ENCODE peak calls at places on chromosomes 7 and 10, in seven cellular contexts. One of them, this sample, is unnamed.

GRCh38 chr7:114921636-114922150 is at the start of gene MDFIC:
- DNase-seq in Panc1: no peak
- DNase-seq in sigmoid colon: no peak
- DNase-seq in mammary epithelial cell: no peak
- DNase-seq in GM12865: peak; percentile 81
- DNase-seq in breast epithelium: no peak
- DNase-seq in lower lobe of right lung: peak; percentile 43
- DNase-seq in this sample: no peak

GRCh38 chr10:60441515-60441914 is 51.8 kb upstream of the ANK3 start:
- DNase-seq in breast epithelium: no peak
- DNase-seq in lower lobe of right lung: no peak
- DNase-seq in Panc1: no peak
- DNase-seq in sigmoid colon: no peak
- DNase-seq in mammary epithelial cell: no peak
- DNase-seq in GM12865: peak; percentile 16
- DNase-seq in this sample: no peak

GRCh38 chr7:41912851-41913580 is 210.1 kb upstream of the INHBA start:
- DNase-seq in mammary epithelial cell: peak; percentile 46
- DNase-seq in lower lobe of right lung: no peak
- DNase-seq in sigmoid colon: no peak
- DNase-seq in GM12865: no peak
- DNase-seq in breast epithelium: no peak
- DNase-seq in Panc1: no peak
- DNase-seq in this sample: no peak

GRCh38 chr7:116576350-116577319 is 51.8 kb downstream of the CAV1 start:
- DNase-seq in lower lobe of right lung: no peak
- DNase-seq in GM12865: no peak
- DNase-seq in mammary epithelial cell: peak; percentile 84
- DNase-seq in sigmoid colon: no peak
- DNase-seq in breast epithelium: no peak
- DNase-seq in Panc1: no peak
- DNase-seq in this sample: no peak

GRCh38 chr10:48750991-48751390 is 66.3 kb downstream of the WDFY4 start:
- DNase-seq in breast epithelium: no peak
- DNase-seq in sigmoid colon: no peak
- DNase-seq in lower lobe of right lung: no peak
- DNase-seq in GM12865: no peak
- DNase-seq in mammary epithelial cell: no peak
- DNase-seq in Panc1: no peak
- DNase-seq in this sample: no peak

GRCh38 chr7:1086588-1087461 is 1.1 kb upstream of the GPER1 start:
- DNase-seq in Panc1: no peak
- DNase-seq in breast epithelium: peak; percentile 76
- DNase-seq in lower lobe of right lung: peak; percentile 80
- DNase-seq in GM12865: peak; percentile 83
- DNase-seq in mammary epithelial cell: peak; percentile 71
- DNase-seq in sigmoid colon: peak; percentile 87
- DNase-seq in this sample: no peak

GRCh38 chr10:76583711-76584161 is 1053.9 kb downstream of the KCNMA1 start:
- DNase-seq in sigmoid colon: no peak
- DNase-seq in Panc1: peak; percentile 12
- DNase-seq in GM12865: no peak
- DNase-seq in mammary epithelial cell: peak; percentile 82
- DNase-seq in lower lobe of right lung: no peak
- DNase-seq in breast epithelium: no peak
- DNase-seq in this sample: no peak

GRCh38 chr10:132835848-132836233 is 49.9 kb upstream of the NKX6-2 start:
- DNase-seq in mammary epithelial cell: no peak
- DNase-seq in GM12865: no peak
- DNase-seq in breast epithelium: no peak
- DNase-seq in lower lobe of right lung: no peak
- DNase-seq in Panc1: no peak
- DNase-seq in sigmoid colon: no peak
- DNase-seq in this sample: no peak

GRCh38 chr7:12635830-12636229 is 51.6 kb upstream of the ARL4A start:
- DNase-seq in Panc1: no peak
- DNase-seq in sigmoid colon: no peak
- DNase-seq in lower lobe of right lung: no peak
- DNase-seq in GM12865: peak; percentile 63
- DNase-seq in mammary epithelial cell: peak; percentile 40
- DNase-seq in breast epithelium: no peak
- DNase-seq in this sample: no peak

GRCh38 chr7:48875300-48875916 is 48.9 kb upstream of the CDC14C start:
- DNase-seq in Panc1: peak; percentile 18
- DNase-seq in GM12865: peak; percentile 45
- DNase-seq in lower lobe of right lung: peak; percentile 54
- DNase-seq in sigmoid colon: no peak
- DNase-seq in mammary epithelial cell: peak; percentile 41
- DNase-seq in breast epithelium: no peak
- DNase-seq in this sample: peak; percentile 26

GRCh38 chr7:108015740-108016139 is 12.8 kb upstream of the LAMB1 start:
- DNase-seq in mammary epithelial cell: no peak
- DNase-seq in sigmoid colon: no peak
- DNase-seq in lower lobe of right lung: no peak
- DNase-seq in GM12865: no peak
- DNase-seq in Panc1: no peak
- DNase-seq in breast epithelium: no peak
- DNase-seq in this sample: no peak

GRCh38 chr7:29988391-29989256 is 977 bp downstream of the SCRN1 start:
- DNase-seq in sigmoid colon: peak; percentile 78
- DNase-seq in breast epithelium: no peak
- DNase-seq in Panc1: peak; percentile 76
- DNase-seq in mammary epithelial cell: peak; percentile 63
- DNase-seq in GM12865: peak; percentile 92
- DNase-seq in lower lobe of right lung: peak; percentile 79
- DNase-seq in this sample: no peak

GRCh38 chr7:128909605-128910568 is 622 bp downstream of the KCP start:
- DNase-seq in GM12865: no peak
- DNase-seq in lower lobe of right lung: no peak
- DNase-seq in sigmoid colon: peak; percentile 74
- DNase-seq in mammary epithelial cell: no peak
- DNase-seq in Panc1: no peak
- DNase-seq in breast epithelium: peak; percentile 48
- DNase-seq in this sample: no peak

GRCh38 chr10:70350501-70350900 is 31.9 kb downstream of the LRRC20 start:
- DNase-seq in breast epithelium: no peak
- DNase-seq in mammary epithelial cell: no peak
- DNase-seq in sigmoid colon: peak; percentile 41
- DNase-seq in GM12865: no peak
- DNase-seq in lower lobe of right lung: no peak
- DNase-seq in Panc1: no peak
- DNase-seq in this sample: no peak

GRCh38 chr7:22444181-22444966 is 55.6 kb downstream of the STEAP1B start:
- DNase-seq in Panc1: no peak
- DNase-seq in breast epithelium: no peak
- DNase-seq in mammary epithelial cell: peak; percentile 90
- DNase-seq in sigmoid colon: no peak
- DNase-seq in lower lobe of right lung: no peak
- DNase-seq in GM12865: peak; percentile 45
- DNase-seq in this sample: no peak

GRCh38 chr10:1657500-1657899 is 79.8 kb downstream of the ADARB2 start:
- DNase-seq in mammary epithelial cell: no peak
- DNase-seq in Panc1: no peak
- DNase-seq in lower lobe of right lung: no peak
- DNase-seq in sigmoid colon: peak; percentile 48
- DNase-seq in GM12865: no peak
- DNase-seq in breast epithelium: no peak
- DNase-seq in this sample: no peak

GRCh38 chr10:93745411-93746065 is 12.2 kb upstream of the LGI1 start:
- DNase-seq in mammary epithelial cell: no peak
- DNase-seq in lower lobe of right lung: no peak
- DNase-seq in sigmoid colon: no peak
- DNase-seq in Panc1: no peak
- DNase-seq in breast epithelium: no peak
- DNase-seq in GM12865: peak; percentile 12
- DNase-seq in this sample: no peak

GRCh38 chr7:28406192-28406591 is 6.1 kb upstream of the CREB5 start:
- DNase-seq in lower lobe of right lung: no peak
- DNase-seq in mammary epithelial cell: no peak
- DNase-seq in GM12865: no peak
- DNase-seq in breast epithelium: no peak
- DNase-seq in sigmoid colon: no peak
- DNase-seq in Panc1: no peak
- DNase-seq in this sample: no peak

GRCh38 chr7:81234896-81235295 is 316.0 kb upstream of the SEMA3C start:
- DNase-seq in mammary epithelial cell: peak; percentile 17
- DNase-seq in GM12865: no peak
- DNase-seq in Panc1: no peak
- DNase-seq in sigmoid colon: no peak
- DNase-seq in breast epithelium: no peak
- DNase-seq in lower lobe of right lung: no peak
- DNase-seq in this sample: no peak

GRCh38 chr7:100708395-100708794 is 2.5 kb downstream of the POP7 start:
- DNase-seq in breast epithelium: no peak
- DNase-seq in sigmoid colon: no peak
- DNase-seq in Panc1: no peak
- DNase-seq in GM12865: no peak
- DNase-seq in mammary epithelial cell: no peak
- DNase-seq in lower lobe of right lung: no peak
- DNase-seq in this sample: no peak

DNA sequence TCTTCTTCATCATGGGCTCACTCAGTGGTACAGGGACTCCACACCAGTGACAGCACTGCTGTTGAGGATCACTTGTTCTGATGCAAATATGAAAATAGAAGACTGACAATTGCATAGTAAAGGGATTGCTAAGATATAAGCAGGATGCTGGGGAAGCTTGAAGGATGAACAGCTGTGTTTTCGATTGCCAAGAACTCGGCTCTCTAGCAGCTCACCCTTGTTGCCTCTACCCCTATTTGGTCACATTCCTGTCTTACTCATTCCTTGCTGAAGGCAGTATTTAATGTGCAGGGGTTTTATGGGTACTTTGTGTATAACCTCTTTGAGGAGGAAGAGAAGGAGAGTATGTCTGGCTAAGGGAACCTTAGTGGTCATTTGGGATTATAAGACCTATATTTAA is 218.8 kb downstream of the AUTS2 start:
- DNase-seq in Panc1: no peak
- DNase-seq in GM12865: no peak
- DNase-seq in lower lobe of right lung: no peak
- DNase-seq in breast epithelium: no peak
- DNase-seq in sigmoid colon: no peak
- DNase-seq in mammary epithelial cell: no peak
- DNase-seq in this sample: no peak
- H3K4me3 ChIP-seq in Panc1: no peak overlapping the region
- H3K4me3 ChIP-seq in GM12865: no peak overlapping the region
- H3K4me3 ChIP-seq in lower lobe of right lung: no peak overlapping the region
- H3K4me3 ChIP-seq in breast epithelium: no peak overlapping the region
- H3K4me3 ChIP-seq in sigmoid colon: no peak overlapping the region
- H3K4me3 ChIP-seq in mammary epithelial cell: no peak overlapping the region
- H3K4me3 ChIP-seq in this sample: no peak overlapping the region

DNA sequence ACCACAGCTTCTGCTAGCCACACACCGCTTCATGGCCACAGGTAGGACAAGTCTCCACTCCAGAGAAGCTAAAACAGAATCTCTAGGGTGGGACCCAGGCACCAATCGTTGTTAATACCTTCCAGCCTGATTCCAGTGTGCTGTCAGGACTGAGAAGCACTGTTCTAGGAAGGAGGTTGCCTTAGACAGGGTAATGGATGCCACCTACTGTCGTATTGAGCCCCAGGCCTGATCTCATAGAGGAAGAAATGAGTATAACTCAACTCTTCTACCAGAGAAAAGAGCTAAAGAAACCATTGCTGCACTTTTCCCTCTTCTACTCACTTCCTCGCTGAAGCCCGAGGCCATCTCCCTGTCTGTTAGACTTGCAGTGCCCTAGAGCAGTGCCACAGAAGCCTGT is 31.8 kb downstream of the CNNM1 start:
- DNase-seq in breast epithelium: no peak
- DNase-seq in lower lobe of right lung: no peak
- DNase-seq in sigmoid colon: no peak
- DNase-seq in Panc1: no peak
- DNase-seq in GM12865: no peak
- DNase-seq in mammary epithelial cell: no peak
- DNase-seq in this sample: no peak
- TF ChIP-seq CTCF in breast epithelium: no peak
- TF ChIP-seq CTCF in lower lobe of right lung: no peak
- TF ChIP-seq CTCF in sigmoid colon: no peak
- TF ChIP-seq CTCF in Panc1: no peak
- TF ChIP-seq CTCF in GM12865: no peak
- TF ChIP-seq CTCF in mammary epithelial cell: no peak
- TF ChIP-seq CTCF in this sample: peak; percentile 40

GRCh38 chr7:105267244-105267643 is 121.5 kb downstream of the SRPK2 start:
- DNase-seq in lower lobe of right lung: no peak
- DNase-seq in Panc1: no peak
- DNase-seq in GM12865: no peak
- DNase-seq in mammary epithelial cell: no peak
- DNase-seq in breast epithelium: no peak
- DNase-seq in sigmoid colon: no peak
- DNase-seq in this sample: no peak

GRCh38 chr7:105270117-105270516 is 118.6 kb downstream of the SRPK2 start:
- DNase-seq in lower lobe of right lung: no peak
- DNase-seq in mammary epithelial cell: no peak
- DNase-seq in sigmoid colon: no peak
- DNase-seq in breast epithelium: no peak
- DNase-seq in Panc1: no peak
- DNase-seq in GM12865: no peak
- DNase-seq in this sample: no peak

GRCh38 chr7:105269397-105269796 is 119.3 kb downstream of the SRPK2 start:
- DNase-seq in sigmoid colon: no peak
- DNase-seq in Panc1: peak; percentile 36
- DNase-seq in lower lobe of right lung: no peak
- DNase-seq in GM12865: no peak
- DNase-seq in mammary epithelial cell: no peak
- DNase-seq in breast epithelium: no peak
- DNase-seq in this sample: no peak

GRCh38 chr7:105268511-105269392 is 120.0 kb downstream of the SRPK2 start:
- DNase-seq in breast epithelium: no peak
- DNase-seq in lower lobe of right lung: no peak
- DNase-seq in Panc1: peak; percentile 67
- DNase-seq in GM12865: peak; percentile 52
- DNase-seq in mammary epithelial cell: peak; percentile 62
- DNase-seq in sigmoid colon: no peak
- DNase-seq in this sample: peak; percentile 43

GRCh38 chr7:105268056-105268455 is 120.7 kb downstream of the SRPK2 start:
- DNase-seq in lower lobe of right lung: no peak
- DNase-seq in GM12865: peak; percentile 28
- DNase-seq in breast epithelium: no peak
- DNase-seq in sigmoid colon: no peak
- DNase-seq in Panc1: peak; percentile 27
- DNase-seq in mammary epithelial cell: peak; percentile 84
- DNase-seq in this sample: no peak
- H3K4me3 ChIP-seq in lower lobe of right lung: peak overlapping the region; percentile 55
- H3K4me3 ChIP-seq in GM12865: peak overlapping the region; percentile 78
- H3K4me3 ChIP-seq in breast epithelium: peak overlapping the region; percentile 63
- H3K4me3 ChIP-seq in sigmoid colon: peak overlapping the region; percentile 41
- H3K4me3 ChIP-seq in Panc1: peak overlapping the region; percentile 44
- H3K4me3 ChIP-seq in mammary epithelial cell: peak overlapping the region; percentile 79
- H3K4me3 ChIP-seq in this sample: peak overlapping the region; percentile 45

DNA sequence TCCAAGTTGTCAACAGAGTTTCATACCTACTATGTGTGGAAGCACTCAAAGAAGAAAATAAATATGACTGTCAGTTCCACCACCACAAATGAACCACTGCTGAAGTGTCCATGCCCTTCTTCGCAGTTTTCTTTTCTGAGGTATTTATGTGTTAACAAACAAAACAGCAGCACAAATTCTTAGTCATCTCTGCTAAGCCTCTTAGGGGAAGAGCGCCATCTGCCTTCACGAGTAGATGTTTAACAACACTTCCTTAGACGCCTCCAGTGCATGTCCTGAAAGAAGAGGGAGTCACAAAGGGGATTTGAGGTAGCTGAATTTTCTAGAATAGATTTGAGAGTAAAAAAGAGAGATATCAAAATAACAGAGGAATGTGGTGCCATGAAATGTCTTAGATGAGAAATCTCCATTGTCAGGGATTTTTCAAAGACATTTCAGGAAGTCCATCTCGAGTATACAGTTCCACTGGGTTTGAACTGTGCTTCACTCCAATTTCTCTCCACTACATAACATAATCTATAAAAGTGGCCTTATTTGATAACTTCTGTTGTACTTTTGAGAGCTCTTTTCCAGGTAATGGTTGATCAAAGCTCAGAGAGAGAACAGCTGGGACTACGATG is 775.3 kb upstream of the POM121L12 start:
- DNase-seq in GM12865: no peak
- DNase-seq in sigmoid colon: no peak
- DNase-seq in Panc1: no peak
- DNase-seq in lower lobe of right lung: no peak
- DNase-seq in breast epithelium: no peak
- DNase-seq in mammary epithelial cell: no peak
- DNase-seq in this sample: peak; percentile 59
- TF ChIP-seq CTCF in GM12865: no peak
- TF ChIP-seq CTCF in sigmoid colon: no peak
- TF ChIP-seq CTCF in Panc1: peak; percentile 33
- TF ChIP-seq CTCF in lower lobe of right lung: peak; percentile 16
- TF ChIP-seq CTCF in breast epithelium: no peak
- TF ChIP-seq CTCF in mammary epithelial cell: no peak
- TF ChIP-seq CTCF in this sample: peak; percentile 74

This sample was measured in LNCaP clone FGC.